ENCODE peak calls at places on chromosomes 6 and 20, in five cellular contexts. X is cardiac muscle cell, L is left lung, N is A549, S is right lobe of liver. D is an unnamed sample.

GRCh38 chr20:18808712-18809111 is 4.9 kb upstream of the SCP2D1 start:
- DNase-seq in X (no peak), L (no peak), N (no peak), S (no peak), D (no peak)

GRCh38 chr20:36483919-36484808 is 57.2 kb upstream of the MYL9 start:
- DNase-seq in X (no peak), L (no peak), N (no peak), S (no peak), D (no peak)

GRCh38 chr20:50467618-50468373 is 42.4 kb upstream of the PTPN1 start:
- DNase-seq in X (peak; percentile 71), L (no peak), N (peak; percentile 49), S (no peak), D (peak; percentile 21)

GRCh38 chr6:92715991-92716390 is 703.4 kb downstream of the EPHA7 start:
- DNase-seq in X (peak; percentile 0), L (no peak), N (no peak), S (no peak), D (no peak)

GRCh38 chr6:27250955-27251671 is 3.6 kb downstream of the PRSS16 start:
- DNase-seq in X (peak; percentile 63), L (peak; percentile 91), N (peak; percentile 88), S (peak; percentile 53), D (peak; percentile 37)

GRCh38 chr20:17613328-17614175 is 43.7 kb downstream of the DSTN start:
- DNase-seq in X (no peak), L (no peak), N (no peak), S (peak; percentile 25), D (peak; percentile 37)

GRCh38 chr6:43213431-43213830 is 15.8 kb downstream of the DNPH1 start:
- DNase-seq in X (no peak), L (no peak), N (no peak), S (no peak), D (no peak)

GRCh38 chr6:37222992-37223391 is 34.6 kb upstream of the TBC1D22B start:
- DNase-seq in X (no peak), L (no peak), N (no peak), S (no peak), D (no peak)

GRCh38 chr6:33869826-33870423 is 66.1 kb upstream of the MLN start:
- DNase-seq in X (no peak), L (no peak), N (no peak), S (no peak), D (no peak)

GRCh38 chr6:36769676-36770499 is 69.4 kb downstream of the CPNE5 start:
- DNase-seq in X (peak; percentile 67), L (no peak), N (no peak), S (no peak), D (no peak)

GRCh38 chr20:60224914-60225313 is 266.7 kb downstream of the CDH26 start:
- DNase-seq in X (no peak), L (no peak), N (peak; percentile 22), S (no peak), D (no peak)

GRCh38 chr6:29552512-29553051 is 7.0 kb downstream of the UBD start:
- DNase-seq in X (peak; percentile 79), L (no peak), N (no peak), S (no peak), D (peak; percentile 60)

GRCh38 chr20:6783752-6784725 is 16.6 kb downstream of the BMP2 start:
- DNase-seq in X (peak; percentile 49), L (no peak), N (no peak), S (no peak), D (no peak)

GRCh38 chr20:1833728-1834726 is 61.2 kb upstream of the SIRPA start:
- DNase-seq in X (no peak), L (no peak), N (no peak), S (no peak), D (no peak)

GRCh38 chr6:26592649-26593048 is 4.1 kb upstream of the ABT1 start:
- DNase-seq in X (peak; percentile 18), L (no peak), N (no peak), S (no peak), D (no peak)

GRCh38 chr6:7035837-7036249 is 71.9 kb upstream of the RREB1 start:
- DNase-seq in X (peak; percentile 15), L (no peak), N (no peak), S (no peak), D (no peak)

GRCh38 chr6:160348209-160348551 is at the start of gene SLC22A3:
- DNase-seq in X (peak; percentile 43), L (no peak), N (no peak), S (peak; percentile 61), D (no peak)

GRCh38 chr6:5119090-5119951 is 34.2 kb downstream of the PPP1R3G start:
- DNase-seq in X (no peak), L (no peak), N (no peak), S (peak; percentile 51), D (no peak)

GRCh38 chr6:34272022-34272926 is 23.5 kb upstream of the SMIM29 start:
- DNase-seq in X (no peak), L (peak; percentile 55), N (peak; percentile 28), S (no peak), D (no peak)

GRCh38 chr6:165987483-165988305 is 180.0 kb downstream of the TBXT start:
- DNase-seq in X (peak; percentile 96), L (no peak), N (peak; percentile 89), S (no peak), D (no peak)

GRCh38 chr6:151576658-151577057 is 82.8 kb downstream of the CCDC170 start:
- DNase-seq in X (no peak), L (no peak), N (no peak), S (no peak), D (no peak)

GRCh38 chr20:38631155-38632022 is 29.8 kb downstream of the ARHGAP40 start:
- DNase-seq in X (peak; percentile 41), L (no peak), N (no peak), S (no peak), D (no peak)

GRCh38 chr6:111171577-111172400 is 84.5 kb downstream of the SLC16A10 start:
- DNase-seq in X (no peak), L (no peak), N (no peak), S (no peak), D (no peak)

GRCh38 chr6:37507690-37508421 is 8.2 kb upstream of the CCDC167 start:
- DNase-seq in X (no peak), L (no peak), N (no peak), S (no peak), D (peak; percentile 64)

GRCh38 chr20:44450938-44451450 is 24.7 kb upstream of the TTPAL start:
- DNase-seq in X (no peak), L (no peak), N (no peak), S (no peak), D (no peak)

GRCh38 chr6:36519352-36519751 is 27.9 kb downstream of the STK38 start:
- DNase-seq in X (no peak), L (no peak), N (no peak), S (no peak), D (no peak)

GRCh38 chr6:87762116-87762515 is 60.1 kb upstream of the AKIRIN2 start:
- DNase-seq in X (peak; percentile 22), L (no peak), N (no peak), S (no peak), D (no peak)

GRCh38 chr6:87763276-87763675 is 61.2 kb upstream of the AKIRIN2 start:
- DNase-seq in X (no peak), L (no peak), N (no peak), S (no peak), D (no peak)

GRCh38 chr6:87763901-87764300 is 61.9 kb upstream of the AKIRIN2 start:
- DNase-seq in X (peak; percentile 12), L (no peak), N (no peak), S (no peak), D (no peak)

DNA sequence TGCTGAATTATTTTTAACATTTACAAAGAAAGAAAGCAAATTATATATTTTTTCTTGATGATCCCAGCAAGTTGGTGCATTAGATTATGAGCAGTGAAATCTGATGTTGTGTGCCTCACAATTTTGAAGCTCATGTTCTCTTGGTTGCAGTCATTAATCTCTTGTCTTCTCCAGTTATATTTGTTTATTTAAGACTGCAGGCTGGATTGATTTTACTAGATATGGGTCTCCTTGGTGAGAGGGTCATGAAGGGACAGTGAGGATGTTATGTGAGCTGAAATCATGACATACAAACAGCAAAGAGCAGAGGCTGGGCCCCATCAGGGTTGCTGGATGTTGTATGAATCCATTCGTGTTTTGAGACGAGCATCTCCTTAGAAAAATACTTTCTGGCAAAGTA is 64.2 kb upstream of the AKIRIN2 start:
- DNase-seq in X (no peak), L (no peak), N (no peak), S (no peak), D (no peak)
- H3K9me3 ChIP-seq in X (no peaks in the 10 kb centered on the region), L (no peaks in the 10 kb centered on the region), N (no peaks in the 10 kb centered on the region), S (no peaks in the 10 kb centered on the region), D (no peaks in the 10 kb centered on the region)

GRCh38 chr20:48687097-48687800 is 140.6 kb downstream of the PREX1 start:
- DNase-seq in X (no peak), L (no peak), N (no peak), S (no peak), D (no peak)

GRCh38 chr20:48683467-48684175 is 144.2 kb downstream of the PREX1 start:
- DNase-seq in X (no peak), L (no peak), N (no peak), S (no peak), D (no peak)

GRCh38 chr20:48684501-48685041 is 143.2 kb downstream of the PREX1 start:
- DNase-seq in X (no peak), L (no peak), N (no peak), S (no peak), D (no peak)

GRCh38 chr20:48686238-48687096 is 141.3 kb downstream of the PREX1 start:
- DNase-seq in X (peak; percentile 86), L (no peak), N (no peak), S (no peak), D (no peak)

DNA sequence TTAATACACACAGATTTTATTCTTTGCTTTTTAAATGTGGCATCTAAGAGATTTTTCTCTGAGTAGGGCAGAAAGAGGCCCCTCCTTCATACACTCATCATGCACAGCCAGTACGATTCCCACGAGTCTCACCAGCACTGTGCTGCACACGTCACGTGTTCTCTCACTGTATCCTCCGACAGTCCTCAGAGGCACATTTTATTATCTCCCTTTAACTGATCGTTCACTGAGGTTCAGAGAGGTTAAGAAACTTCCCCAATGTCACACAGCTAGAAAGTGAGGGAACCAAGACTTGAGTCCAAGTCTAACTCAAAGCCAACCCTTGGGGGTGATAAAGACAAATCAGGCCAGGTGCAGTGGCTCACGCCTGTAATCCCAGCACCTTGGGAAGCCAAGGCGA is 142.5 kb downstream of the PREX1 start:
- DNase-seq in X (no peak), L (no peak), N (no peak), S (no peak), D (no peak)
- H3K4me1 ChIP-seq in X (peaks cover 35% of the 10 kb centered on the region), L (peaks cover 63% of the 10 kb centered on the region), N (peaks cover 4% of the 10 kb centered on the region), S (no peaks in the 10 kb centered on the region), D (no peaks in the 10 kb centered on the region)

GRCh38 chr20:16111132-16111852 is 462.0 kb downstream of the KIF16B start:
- DNase-seq in X (no peak), L (no peak), N (no peak), S (no peak), D (no peak)
- H3K9me3 ChIP-seq in X (no peaks in the 10 kb centered on the region), L (no peaks in the 10 kb centered on the region), N (no peaks in the 10 kb centered on the region), S (no peaks in the 10 kb centered on the region), D (no peaks in the 10 kb centered on the region)

GRCh38 chr20:3901028-3901746 is 12.0 kb downstream of the PANK2 start:
- DNase-seq in X (peak; percentile 45), L (no peak), N (no peak), S (no peak), D (no peak)

GRCh38 chr20:3900187-3900604 is 11.0 kb downstream of the PANK2 start:
- DNase-seq in X (no peak), L (no peak), N (no peak), S (no peak), D (no peak)

GRCh38 chr20:3896853-3897252 is 7.7 kb downstream of the PANK2 start:
- DNase-seq in X (no peak), L (no peak), N (no peak), S (no peak), D (no peak)

GRCh38 chr20:3896302-3896701 is 7.1 kb downstream of the PANK2 start:
- DNase-seq in X (peak; percentile 78), L (no peak), N (no peak), S (no peak), D (no peak)

GRCh38 chr20:3898639-3899038 is 9.5 kb downstream of the PANK2 start:
- DNase-seq in X (no peak), L (no peak), N (no peak), S (no peak), D (no peak)
- H3K4me1 ChIP-seq in X (peaks cover 3% of the 10 kb centered on the region), L (peaks cover 98% of the 10 kb centered on the region), N (peaks cover 81% of the 10 kb centered on the region), S (no peaks in the 10 kb centered on the region), D (peaks cover 95% of the 10 kb centered on the region)

D was measured in CD4-positive, alpha-beta memory T cell.